ENCODE peak calls at places on chromosomes 5 and 9, in four cellular contexts. Y is activated CD4-positive, alpha-beta T cell treated with anti-CD3 and anti-CD28 coated beads, Interleukin-2, amount 50 U/mL, for 1 hour; X is head of caudate nucleus; B is BE2C. P is an unnamed sample.

GRCh38 chr5:113338628-113339027 is 96.2 kb downstream of the TSSK1B start:
- DNase-seq in Y (no peak), X (no peak), B (no peak), P (no peak)

GRCh38 chr9:126721531-126722098 is 83.2 kb upstream of the ZBTB43 start:
- DNase-seq in Y (no peak), X (no peak), B (no peak), P (no peak)

GRCh38 chr5:56264417-56265025 is 31.4 kb upstream of the ANKRD55 start:
- DNase-seq in Y (no peak), X (peak), B (peak), P (no peak)

GRCh38 chr5:103487253-103487652 is 75.3 kb downstream of the NUDT12 start:
- DNase-seq in Y (no peak), X (no peak), B (peak), P (no peak)

GRCh38 chr5:16345454-16345853 is 120.1 kb downstream of the ZNF622 start:
- DNase-seq in Y (no peak), X (no peak), B (peak), P (no peak)

GRCh38 chr5:58545912-58546311 is 37.0 kb upstream of the RAB3C start:
- DNase-seq in Y (no peak), X (no peak), B (no peak), P (no peak)

GRCh38 chr9:24245988-24246387 is 299.7 kb downstream of the IZUMO3 start:
- DNase-seq in Y (no peak), X (no peak), B (no peak), P (no peak)

GRCh38 chr5:133324058-133324457 is 272.2 kb downstream of the HSPA4 start:
- DNase-seq in Y (no peak), X (no peak), B (no peak), P (no peak)

GRCh38 chr9:93183663-93184438 is at the start of gene WNK2:
- DNase-seq in Y (peak), X (no peak), B (peak), P (no peak)

GRCh38 chr5:14998494-14998893 is 126.9 kb upstream of the ANKH start:
- DNase-seq in Y (no peak), X (no peak), B (no peak), P (no peak)

GRCh38 chr9:136920069-136920468 is 24.5 kb downstream of the FBXW5 start:
- DNase-seq in Y (no peak), X (no peak), B (no peak), P (no peak)

GRCh38 chr5:151772868-151773561 is 1.3 kb downstream of the G3BP1 start:
- DNase-seq in Y (no peak), X (no peak), B (no peak), P (no peak)

GRCh38 chr9:134399435-134400056 is 73.3 kb downstream of the RXRA start:
- DNase-seq in Y (no peak), X (no peak), B (no peak), P (no peak)

GRCh38 chr5:3489221-3489620 is 106.4 kb upstream of the IRX1 start:
- DNase-seq in Y (no peak), X (no peak), B (no peak), P (no peak)

GRCh38 chr9:123237220-123237619 is 31.2 kb downstream of the STRBP start:
- DNase-seq in Y (no peak), X (no peak), B (no peak), P (no peak)

GRCh38 chr9:109459423-109459822 is 38.7 kb downstream of the PTPN3 start:
- DNase-seq in Y (no peak), X (no peak), B (no peak), P (no peak)

GRCh38 chr9:83596899-83597504 is 25.9 kb upstream of the IDNK start:
- DNase-seq in Y (peak), X (peak), B (peak), P (no peak)

GRCh38 chr9:134514503-134514902 is 127.1 kb upstream of the COL5A1 start:
- DNase-seq in Y (no peak), X (no peak), B (no peak), P (no peak)

GRCh38 chr5:38420246-38420645 is 136.2 kb downstream of the LIFR start:
- DNase-seq in Y (no peak), X (no peak), B (no peak), P (no peak)